ENCODE peak calls at places on chromosomes 7 and 10, in four cellular contexts. V is SJSA1, O is fibroblast of pulmonary artery, R is GM23248. F is an unnamed sample.

GRCh38 chr7:71521506-71521905 is 389.6 kb downstream of the GALNT17 start:
- DNase-seq in V (no peak), O (no peak), R (peak; percentile 73), F (no peak)

GRCh38 chr10:101481256-101481655 is 106.8 kb downstream of the POLL start:
- DNase-seq in V (no peak), O (no peak), R (no peak), F (no peak)

GRCh38 chr10:27713906-27714305 is 31.7 kb downstream of the MKX start:
- DNase-seq in V (no peak), O (no peak), R (peak; percentile 87), F (no peak)

GRCh38 chr10:46239999-46240683 is 46.7 kb upstream of the ANTXRL start:
- DNase-seq in V (peak; percentile 20), O (no peak), R (no peak), F (no peak)

GRCh38 chr10:89575037-89575436 is 39.6 kb upstream of the SLC16A12 start:
- DNase-seq in V (no peak), O (no peak), R (no peak), F (no peak)

GRCh38 chr10:92079003-92079402 is 155.4 kb downstream of the BTAF1 start:
- DNase-seq in V (no peak), O (no peak), R (no peak), F (no peak)

GRCh38 chr7:28005075-28005847 is 175.3 kb downstream of the JAZF1 start:
- DNase-seq in V (no peak), O (peak; percentile 30), R (no peak), F (no peak)

GRCh38 chr10:50347394-50347802 is 96.1 kb upstream of the ASAH2 start:
- DNase-seq in V (no peak), O (no peak), R (no peak), F (no peak)

GRCh38 chr7:83987764-83988163 is 206.8 kb downstream of the SEMA3A start:
- DNase-seq in V (no peak), O (no peak), R (no peak), F (no peak)

F was measured in Jurkat, Clone E6-1.